ENCODE peak calls at places on chromosomes 4 and X, in seven cellular contexts. I, R, D, G, K, F and C are unnamed samples.

GRCh38 chr4:76087007-76087769 is 12.7 kb downstream of the ART3 start:
- DNase-seq in I (peak; percentile 2), R (no peak), D (no peak), G (peak; percentile 83), K (peak; percentile 1), F (peak; percentile 94), C (no peak)

GRCh38 chr4:36244257-36245084 is at the start of gene ARAP2:
- DNase-seq in I (no peak), R (peak; percentile 92), D (no peak), G (peak; percentile 83), K (peak; percentile 52), F (peak; percentile 3), C (no peak)

GRCh38 chr4:1164956-1165545 is 7.3 kb downstream of the SPON2 start:
- DNase-seq in I (no peak), R (no peak), D (no peak), G (no peak), K (no peak), F (no peak), C (no peak)

GRCh38 chr4:148573284-148573683 is 131.1 kb upstream of the NR3C2 start:
- DNase-seq in I (no peak), R (no peak), D (no peak), G (no peak), K (no peak), F (no peak), C (no peak)

GRCh38 chr4:77454858-77455257 is 150.8 kb upstream of the CXCL13 start:
- DNase-seq in I (no peak), R (no peak), D (no peak), G (no peak), K (no peak), F (no peak), C (no peak)

GRCh38 chrX:110015027-110015426 is 12.1 kb downstream of the TMEM164 start:
- DNase-seq in I (no peak), R (no peak), D (no peak), G (no peak), K (no peak), F (no peak), C (no peak)

GRCh38 chr4:3250956-3251690 is 2.2 kb downstream of the MSANTD1 start:
- DNase-seq in I (no peak), R (no peak), D (no peak), G (no peak), K (no peak), F (no peak), C (no peak)

GRCh38 chrX:2521092-2521926 is 20.5 kb upstream of the DHRSX start:
- DNase-seq in I (no peak), R (no peak), D (no peak), G (no peak), K (no peak), F (no peak), C (no peak)

GRCh38 chrX:40083120-40083978 is 14.4 kb downstream of the BCOR start:
- DNase-seq in I (no peak), R (no peak), D (no peak), G (no peak), K (no peak), F (no peak), C (no peak)

GRCh38 chrX:71615954-71616353 is 2.4 kb downstream of the CXCR3 start:
- DNase-seq in I (no peak), R (no peak), D (no peak), G (no peak), K (no peak), F (no peak), C (no peak)

GRCh38 chr4:118981839-118982381 is 93.3 kb downstream of the SYNPO2 start:
- DNase-seq in I (peak; percentile 85), R (peak; percentile 69), D (peak; percentile 88), G (peak; percentile 81), K (peak; percentile 50), F (peak; percentile 93), C (peak; percentile 93)

GRCh38 chr4:92387459-92388069 is 83.8 kb downstream of the GRID2 start:
- DNase-seq in I (peak; percentile 1), R (no peak), D (no peak), G (peak; percentile 78), K (peak; percentile 16), F (peak; percentile 40), C (no peak)

GRCh38 chrX:129726307-129727111 is 12.3 kb upstream of the XPNPEP2 start:
- DNase-seq in I (no peak), R (peak; percentile 69), D (no peak), G (peak; percentile 81), K (peak; percentile 56), F (peak; percentile 43), C (peak; percentile 19)